ENCODE peak calls at places on chromosomes 4 and X, in ten cellular contexts. B is endothelial cell; U is T-helper 2 cell; O is NCI-H69; C is AG20443; H is putamen; D is cerebellar cortex; P is activated T-helper 1 cell treated with anti-CD3 and anti-CD28 coated beads, Interleukin-2, amount 50 U/mL, for 16 hours; S is memory B cell; Z is aorta. K is an unnamed sample.
A peak's percentile ranks its signal among the peaks of the same experiment; 100 is the strongest.

GRCh38 chr4:121717680-121718237 is 21.0 kb upstream of the ANXA5 start:
- DNase-seq in U (no peak), P (no peak), C (peak; percentile 33), Z (no peak), D (no peak), B (no peak), H (no peak), S (no peak), O (no peak), K (no peak)

GRCh38 chr4:103994059-103994458 is 274.3 kb upstream of the TACR3 start:
- DNase-seq in U (no peak), C (no peak), B (no peak), H (no peak), P (no peak), Z (no peak), D (peak; percentile 27), S (no peak), O (peak; percentile 42), K (peak; percentile 54)

GRCh38 chr4:102678695-102679335 is 82.0 kb downstream of the MANBA start:
- DNase-seq in H (no peak), S (no peak), C (no peak), U (no peak), P (no peak), D (no peak), Z (no peak), B (no peak), O (no peak), K (peak; percentile 70)

GRCh38 chr4:30867427-30867826 is 147.3 kb downstream of the PCDH7 start:
- DNase-seq in P (no peak), H (no peak), S (no peak), U (no peak), D (no peak), Z (peak; percentile 77), C (no peak), O (no peak), B (no peak), K (peak; percentile 17)

GRCh38 chrX:47226071-47226470 is 6.7 kb upstream of the USP11 start:
- DNase-seq in U (no peak), S (no peak), H (no peak), C (no peak), B (no peak), P (no peak), O (no peak), D (no peak), Z (peak; percentile 45), K (no peak)

GRCh38 chr4:69910016-69910782 is 20.7 kb upstream of the CSN1S1 start:
- DNase-seq in S (no peak), C (no peak), D (no peak), B (no peak), U (no peak), P (no peak), O (no peak), Z (no peak), H (no peak), K (no peak)

GRCh38 chr4:164357957-164358356 is 396.0 kb upstream of the SMIM31 start:
- DNase-seq in U (no peak), S (no peak), O (no peak), H (no peak), B (no peak), P (no peak), Z (no peak), D (no peak), C (no peak), K (no peak)

GRCh38 chr4:169246957-169247396 is 23.8 kb downstream of the SH3RF1 start:
- DNase-seq in O (peak; percentile 87), H (no peak), P (no peak), Z (no peak), C (no peak), S (no peak), U (no peak), B (no peak), D (no peak), K (no peak)

GRCh38 chrX:116342903-116343302 is 93.5 kb upstream of the SLC6A14 start:
- DNase-seq in H (no peak), U (no peak), Z (no peak), C (no peak), B (no peak), S (no peak), O (no peak), P (no peak), D (no peak), K (no peak)

GRCh38 chr4:28555851-28556250 is 1695.2 kb downstream of the STIM2 start:
- DNase-seq in B (no peak), Z (no peak), U (no peak), D (no peak), S (no peak), O (no peak), H (no peak), C (peak; percentile 5), P (no peak), K (no peak)

GRCh38 chrX:66163849-66164401 is at the start of gene HEPH:
- DNase-seq in B (peak; percentile 8), C (peak; percentile 46), D (peak; percentile 0), S (no peak), O (no peak), Z (no peak), U (no peak), P (no peak), H (peak; percentile 19), K (peak; percentile 28)

GRCh38 chr4:78441786-78442185 is 109.8 kb upstream of the ANXA3 start:
- DNase-seq in S (no peak), D (no peak), B (no peak), P (no peak), Z (no peak), U (no peak), C (no peak), O (peak; percentile 63), H (no peak), K (no peak)

GRCh38 chrX:20693071-20693470 is 426.4 kb upstream of the RPS6KA3 start:
- DNase-seq in S (no peak), D (no peak), U (no peak), O (no peak), P (no peak), Z (no peak), B (no peak), C (peak; percentile 37), H (no peak), K (no peak)

GRCh38 chrX:53268173-53268572 is 13.2 kb downstream of the IQSEC2 start:
- DNase-seq in C (peak; percentile 16), B (no peak), S (no peak), P (no peak), O (no peak), U (no peak), Z (no peak), H (no peak), D (no peak), K (no peak)

GRCh38 chr4:89724716-89725115 is 112.2 kb downstream of the SNCA start:
- DNase-seq in Z (no peak), C (no peak), B (no peak), S (no peak), O (peak; percentile 28), D (no peak), U (no peak), P (no peak), H (peak; percentile 29), K (no peak)

GRCh38 chr4:54213812-54214211 is 15.3 kb upstream of the PDGFRA start:
- DNase-seq in B (no peak), H (no peak), S (no peak), O (no peak), P (no peak), C (peak; percentile 24), U (no peak), Z (no peak), D (no peak), K (no peak)

GRCh38 chr4:56575820-56576429 is 70.3 kb downstream of the ARL9 start:
- DNase-seq in D (peak; percentile 7), U (no peak), O (peak; percentile 2), H (peak; percentile 5), C (peak; percentile 53), S (no peak), Z (no peak), B (no peak), P (no peak), K (peak; percentile 24)

GRCh38 chrX:154998204-154998880 is 24.2 kb downstream of the F8 start:
- DNase-seq in Z (no peak), D (no peak), S (no peak), O (no peak), P (no peak), U (no peak), B (no peak), H (no peak), C (no peak), K (no peak)

GRCh38 chr4:145868637-145869409 is 69.8 kb downstream of the ZNF827 start:
- DNase-seq in P (no peak), U (no peak), Z (no peak), H (no peak), O (no peak), B (no peak), D (no peak), C (no peak), S (no peak), K (no peak)

GRCh38 chrX:75273483-75273882 is 402 bp upstream of the UPRT start:
- DNase-seq in O (no peak), D (no peak), Z (no peak), H (no peak), P (no peak), B (no peak), U (no peak), S (no peak), C (no peak), K (no peak)

GRCh38 chr4:141140271-141141205 is 7.3 kb upstream of the RNF150 start:
- DNase-seq in U (no peak), S (no peak), B (no peak), H (no peak), C (peak; percentile 36), D (no peak), O (peak; percentile 80), Z (no peak), P (no peak), K (no peak)

GRCh38 chrX:148333989-148334388 is 166.4 kb upstream of the AFF2 start:
- DNase-seq in H (no peak), C (no peak), U (no peak), B (no peak), O (no peak), D (no peak), P (no peak), Z (no peak), S (no peak), K (no peak)

GRCh38 chrX:82081027-82081426 is 879.1 kb downstream of the SH3BGRL start:
- DNase-seq in U (no peak), P (no peak), S (no peak), B (no peak), O (peak; percentile 17), C (no peak), H (no peak), Z (no peak), D (no peak), K (no peak)

GRCh38 chr4:95267081-95267480 is 281.7 kb downstream of the UNC5C start:
- DNase-seq in P (no peak), Z (no peak), H (no peak), O (no peak), B (no peak), U (no peak), D (no peak), S (no peak), C (peak; percentile 19), K (no peak)

GRCh38 chr4:48016141-48017107 is at the start of the genes CNGA1 and NIPAL1:
- DNase-seq in P (peak; percentile 59), S (peak; percentile 60), B (peak; percentile 77), D (peak; percentile 45), H (peak; percentile 47), O (peak; percentile 84), U (peak; percentile 52), Z (peak; percentile 90), C (peak; percentile 91), K (peak; percentile 46)

GRCh38 chrX:102934624-102935023 is 2.4 kb upstream of the RAB40AL start:
- DNase-seq in Z (no peak), S (peak; percentile 26), U (no peak), O (peak; percentile 29), B (peak; percentile 28), H (no peak), C (peak; percentile 21), D (peak; percentile 18), P (no peak), K (peak; percentile 19)

GRCh38 chr4:2932561-2932950 is 30.6 kb downstream of the NOP14 start:
- DNase-seq in O (no peak), U (no peak), B (no peak), Z (no peak), P (no peak), C (no peak), D (no peak), H (no peak), S (peak; percentile 35), K (no peak)

GRCh38 chr4:73127839-73128448 is 58.4 kb upstream of the COX18 start:
- DNase-seq in P (no peak), D (peak; percentile 44), U (no peak), Z (no peak), O (peak; percentile 0), H (peak; percentile 16), C (peak; percentile 32), S (no peak), B (no peak), K (peak; percentile 72)